ENCODE peak calls at places on chromosome 20, in four cellular contexts. D is Peyer's patch, N is A549, M is upper lobe of left lung. B is an unnamed sample.

GRCh38 chr20:63966944-63967322 is 2.8 kb downstream of the ZNF512B start:
- DNase-seq in M (no peak), N (no peak), D (peak), B (peak)

GRCh38 chr20:35561268-35561667 is 19.4 kb downstream of the ERGIC3 start:
- DNase-seq in N (peak), D (no peak), M (peak), B (no peak)

GRCh38 chr20:31661625-31662371 is 24.1 kb downstream of the COX4I2 start:
- DNase-seq in M (peak), N (peak), D (peak), B (peak)

GRCh38 chr20:610130-611046 is at the start of gene TCF15:
- DNase-seq in N (no peak), M (no peak), D (no peak), B (no peak)

GRCh38 chr20:7159903-7160302 is 392.4 kb downstream of the BMP2 start:
- DNase-seq in M (no peak), N (no peak), D (no peak), B (no peak)

GRCh38 chr20:23019403-23019802 is 15.7 kb upstream of the SSTR4 start:
- DNase-seq in M (no peak), D (no peak), N (no peak), B (peak)

GRCh38 chr20:19737025-19737424 is 21.0 kb upstream of the RIN2 start:
- DNase-seq in N (peak), D (no peak), M (peak), B (no peak)

GRCh38 chr20:54292186-54292585 is 84.3 kb downstream of the PFDN4 start:
- DNase-seq in D (no peak), N (no peak), M (no peak), B (no peak)

GRCh38 chr20:19712737-19713260 is 45.3 kb upstream of the RIN2 start:
- DNase-seq in N (no peak), D (no peak), M (no peak), B (no peak)

GRCh38 chr20:50548396-50548795 is 38.2 kb downstream of the PTPN1 start:
- DNase-seq in D (no peak), M (peak), N (no peak), B (no peak)

GRCh38 chr20:41218466-41218865 is 81.1 kb downstream of the PLCG1 start:
- DNase-seq in M (no peak), N (no peak), D (no peak), B (no peak)

GRCh38 chr20:31913431-31914157 is 38.3 kb downstream of the PDRG1 start:
- DNase-seq in N (no peak), M (no peak), D (no peak), B (no peak)

GRCh38 chr20:6700563-6701328 is 66.7 kb upstream of the BMP2 start:
- DNase-seq in N (no peak), M (peak), D (no peak), B (peak)

GRCh38 chr20:34443546-34443945 is 72.7 kb upstream of the DYNLRB1 start:
- DNase-seq in M (no peak), N (no peak), D (no peak), B (no peak)

GRCh38 chr20:5400164-5400762 is 83.5 kb upstream of the PROKR2 start:
- DNase-seq in N (no peak), M (no peak), D (no peak), B (no peak)

GRCh38 chr20:19012671-19013070 is 199.1 kb downstream of the SCP2D1 start:
- DNase-seq in M (no peak), N (no peak), D (no peak), B (no peak)

GRCh38 chr20:9460518-9460917 is 53.9 kb upstream of the LAMP5 start:
- DNase-seq in N (peak), D (no peak), M (no peak), B (no peak)

GRCh38 chr20:19858972-19859371 is 100.9 kb downstream of the RIN2 start:
- DNase-seq in N (no peak), M (no peak), D (no peak), B (no peak)

GRCh38 chr20:32823737-32824588 is 4.2 kb downstream of the MAPRE1 start:
- DNase-seq in D (no peak), N (no peak), M (no peak), B (no peak)

GRCh38 chr20:6053064-6053775 is 640 bp downstream of the LRRN4 start:
- DNase-seq in M (no peak), D (no peak), N (no peak), B (no peak)

GRCh38 chr20:54194724-54195438 is 13.0 kb upstream of the PFDN4 start:
- DNase-seq in D (no peak), M (no peak), N (peak), B (no peak)

GRCh38 chr20:51695574-51696303 is 72.5 kb downstream of the ATP9A start:
- DNase-seq in N (peak), D (no peak), M (no peak), B (no peak)

GRCh38 chr20:34891166-34892062 is 15.0 kb downstream of the ACSS2 start:
- DNase-seq in D (no peak), N (no peak), M (no peak), B (no peak)

GRCh38 chr20:18003897-18004296 is 35.1 kb downstream of the MGME1 start:
- DNase-seq in D (no peak), N (no peak), M (peak), B (no peak)

GRCh38 chr20:400121-400450 is 8.0 kb upstream of the RBCK1 start:
- DNase-seq in D (no peak), M (no peak), N (no peak), B (no peak)

GRCh38 chr20:10671221-10671849 is 2.5 kb downstream of the JAG1 start:
- DNase-seq in N (peak), M (peak), D (peak), B (peak)

GRCh38 chr20:3221398-3222226 is 12.3 kb downstream of the ITPA start:
- DNase-seq in M (no peak), D (peak), N (no peak), B (no peak)

GRCh38 chr20:31833130-31833930 is 12.1 kb downstream of the FOXS1 start:
- DNase-seq in M (peak), N (peak), D (peak), B (no peak)

GRCh38 chr20:16501236-16501635 is 72.0 kb downstream of the KIF16B start:
- DNase-seq in D (no peak), N (no peak), M (no peak), B (no peak)

DNA sequence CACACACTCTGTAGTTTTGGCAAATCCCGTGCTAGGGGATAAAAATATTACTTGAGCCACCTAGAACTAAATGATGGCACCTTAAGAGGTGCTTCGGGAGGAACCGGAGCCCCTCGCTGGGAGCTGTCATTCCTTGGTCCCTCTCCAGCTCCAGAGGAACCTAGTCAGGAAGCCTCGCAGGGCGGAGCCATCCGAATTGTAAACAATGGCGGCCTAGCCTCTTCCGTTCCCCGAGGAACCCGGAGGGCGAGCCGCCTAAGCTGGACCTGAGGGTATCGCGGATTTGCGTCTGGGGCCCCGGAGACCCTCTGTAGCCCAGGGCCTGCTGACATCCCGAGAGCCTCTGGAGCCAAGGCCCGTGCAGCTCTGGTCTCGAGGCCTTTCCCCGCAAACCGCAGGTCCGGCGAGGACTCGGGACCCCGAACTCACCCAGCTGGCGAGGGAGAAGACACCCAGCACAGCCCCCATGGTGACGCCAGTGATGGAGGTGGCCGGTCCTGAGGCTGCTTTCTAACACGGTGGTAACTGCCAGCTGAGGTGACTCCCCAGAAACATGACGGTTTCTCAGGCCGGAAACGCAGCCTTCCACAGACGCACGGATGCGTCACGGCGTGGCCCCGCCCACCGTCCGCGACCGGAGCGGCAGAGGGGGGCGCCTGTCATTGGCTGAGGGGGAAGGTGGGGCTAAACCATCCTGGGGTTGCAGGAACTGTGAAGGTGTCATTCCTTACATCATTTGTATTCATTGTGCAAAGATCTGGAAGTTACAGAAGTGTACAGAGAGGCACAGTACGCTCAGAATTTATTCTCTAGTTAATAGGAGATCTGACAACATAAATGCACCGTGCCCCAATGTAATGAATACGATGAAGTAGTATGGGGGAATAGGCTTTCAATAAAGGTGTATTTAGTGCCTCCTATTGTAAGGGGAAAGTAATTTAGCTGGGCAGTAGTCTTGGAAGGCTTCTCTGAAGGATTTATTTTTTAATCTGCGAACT is at the start of gene SERINC3:
- DNase-seq in D (peak), N (peak), M (peak), B (peak)
- TF ChIP-seq POLR2A in D (peak), N (peak), M (peak), B (peak)

DNA sequence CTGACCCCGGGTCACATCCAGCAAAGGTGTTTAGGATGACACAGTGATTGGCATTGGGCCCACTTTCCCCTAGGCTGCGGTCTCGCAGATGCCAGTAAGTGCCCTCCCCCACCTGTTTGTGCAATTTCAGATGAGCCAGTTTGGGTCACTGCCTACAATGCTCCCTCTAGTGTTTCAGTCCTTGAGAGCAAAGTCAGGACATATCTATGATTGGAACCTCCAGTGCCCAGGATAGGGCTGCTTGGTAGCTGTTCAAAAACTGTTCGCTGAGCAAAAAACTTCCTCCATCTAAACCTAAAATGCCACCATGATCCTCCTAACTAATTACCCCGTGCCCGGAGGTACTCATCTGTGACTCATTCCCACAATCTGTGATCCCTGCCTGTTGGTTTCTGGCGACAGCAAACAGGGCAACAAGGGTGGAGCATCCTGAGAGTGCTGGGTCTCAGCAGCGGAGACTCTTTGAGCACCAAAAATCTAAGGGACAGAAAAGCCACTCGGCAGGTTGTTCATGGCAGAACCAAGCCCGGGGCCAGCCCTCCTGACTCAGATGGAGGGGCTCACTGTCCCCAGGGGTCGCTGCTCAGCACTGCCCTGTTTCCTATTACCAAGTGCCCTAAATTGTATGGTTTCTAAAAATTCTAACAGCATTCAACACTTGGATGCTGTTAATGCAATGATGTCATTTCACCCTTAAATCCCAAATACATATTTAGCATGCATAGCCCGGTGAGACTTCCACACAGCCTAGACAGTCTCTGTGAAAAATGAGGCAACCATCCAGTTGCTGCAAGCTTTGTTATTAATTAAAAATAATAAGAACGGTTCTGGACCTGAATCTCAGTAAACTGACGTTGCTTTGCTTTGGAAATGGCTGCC is 5.0 kb downstream of the VSX1 start:
- DNase-seq in M (no peak), D (no peak), N (peak), B (peak)
- H3K27ac ChIP-seq in M (no peak), D (no peak), N (peak), B (no peak)

GRCh38 chr20:1618479-1618878 is 1.3 kb downstream of the SIRPB1 start:
- DNase-seq in M (no peak), N (no peak), D (no peak), B (no peak)

GRCh38 chr20:1617055-1617454 is 2.8 kb downstream of the SIRPB1 start:
- DNase-seq in D (no peak), N (no peak), M (no peak), B (no peak)

GRCh38 chr20:1618954-1619550 is 757 bp downstream of the SIRPB1 start:
- DNase-seq in D (no peak), N (no peak), M (no peak), B (no peak)

GRCh38 chr20:1622450-1622849 is 2.6 kb upstream of the SIRPB1 start:
- DNase-seq in N (no peak), D (no peak), M (no peak), B (no peak)

DNA sequence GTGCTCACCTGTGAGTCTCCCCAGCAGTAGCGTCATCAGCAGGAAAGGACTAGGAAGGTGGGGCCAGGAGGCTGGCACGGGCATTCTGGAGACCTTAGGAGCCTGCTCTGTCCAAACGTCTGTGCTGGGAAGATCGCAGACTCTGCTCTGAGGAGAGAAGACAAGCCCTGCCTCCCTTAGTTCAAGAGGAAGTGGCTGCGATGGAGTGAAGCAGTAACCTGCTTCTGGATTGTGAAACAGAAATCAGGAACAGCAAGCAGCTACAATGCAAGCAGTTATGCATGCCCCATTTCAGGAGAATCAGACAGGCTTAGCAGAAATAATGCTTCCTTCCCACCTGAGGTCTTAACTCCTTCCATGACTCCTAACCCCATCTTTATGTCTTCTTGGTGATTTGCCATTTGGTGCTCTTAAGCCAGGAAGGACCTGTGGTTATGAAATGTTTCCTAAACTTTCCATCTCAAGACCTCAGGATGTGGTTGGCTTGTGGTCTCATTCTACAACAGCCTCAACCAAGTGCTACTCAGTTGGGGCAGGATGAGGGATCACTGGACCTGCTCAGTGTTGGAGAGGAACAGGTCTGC is at the start of gene SIRPB1:
- DNase-seq in D (no peak), M (peak), N (no peak), B (no peak)
- TF ChIP-seq POLR2A in D (no peak), M (no peak), N (no peak), B (no peak)

GRCh38 chr20:62387219-62387913 is 463 bp downstream of the RPS21 start:
- DNase-seq in M (no peak), D (no peak), N (no peak), B (no peak)
- H3K27ac ChIP-seq in M (peak), D (peak), N (peak), B (peak)

GRCh38 chr20:37396520-37397075 is 50.7 kb downstream of the SRC start:
- DNase-seq in M (no peak), N (no peak), D (no peak), B (peak)
- TF ChIP-seq POLR2A in M (no peak), N (no peak), D (no peak), B (no peak)